ENCODE peak calls at places on chromosomes 6 and 20, in four cellular contexts. D, R, M and H are unnamed samples. For H3K9me3, the result is how much of the 10 kb centered on the place peaks cover.

GRCh38 chr6:37303891-37304503 is 46.1 kb upstream of the TMEM217 start:
- DNase-seq in R (peak), D (no peak), M (no peak), H (no peak)

GRCh38 chr20:34980543-34981213 is 25.0 kb downstream of the MYH7B start:
- DNase-seq in M (no peak), D (no peak), R (no peak), H (no peak)

GRCh38 chr6:46771556-46771955 is 21.6 kb upstream of the MEP1A start:
- DNase-seq in R (no peak), M (no peak), D (no peak), H (no peak)

GRCh38 chr6:41707565-41708200 is 27.7 kb downstream of the TFEB start:
- DNase-seq in M (no peak), D (no peak), R (no peak), H (no peak)

GRCh38 chr6:126743051-126743450 is 375.4 kb upstream of the RSPO3 start:
- DNase-seq in R (no peak), M (no peak), D (no peak), H (no peak)

GRCh38 chr6:158481612-158482473 is 78.0 kb upstream of the TMEM181 start:
- DNase-seq in R (no peak), M (no peak), D (no peak), H (no peak)

GRCh38 chr6:143974089-143974488 is 34.0 kb downstream of the PLAGL1 start:
- DNase-seq in M (no peak), D (no peak), R (no peak), H (no peak)

GRCh38 chr6:118808794-118809668 is 84.9 kb upstream of the ASF1A start:
- DNase-seq in M (no peak), D (no peak), R (no peak), H (no peak)

GRCh38 chr6:44977406-44977740 is 350.8 kb upstream of the RUNX2 start:
- DNase-seq in D (no peak), M (peak), R (no peak), H (no peak)

GRCh38 chr20:32098786-32099185 is 10.7 kb upstream of the TM9SF4 start:
- DNase-seq in R (no peak), M (no peak), D (no peak), H (no peak)

GRCh38 chr6:34462561-34462971 is 3.3 kb upstream of the PACSIN1 start:
- DNase-seq in M (no peak), R (no peak), D (no peak), H (no peak)

GRCh38 chr6:73521351-73522254 is 771 bp upstream of the EEF1A1 start:
- DNase-seq in D (no peak), R (peak), M (no peak), H (peak)

GRCh38 chr6:3194535-3195376 is 32.7 kb downstream of the TUBB2B start:
- DNase-seq in D (no peak), M (no peak), R (no peak), H (no peak)

GRCh38 chr6:94130458-94130857 is 711.1 kb upstream of the EPHA7 start:
- DNase-seq in D (no peak), R (no peak), M (no peak), H (no peak)

GRCh38 chr6:169950558-169950957 is 199.1 kb downstream of the ERMARD start:
- DNase-seq in R (no peak), D (no peak), M (no peak), H (no peak)

GRCh38 chr6:37725967-37726366 is 28.3 kb upstream of the MDGA1 start:
- DNase-seq in R (no peak), M (no peak), D (no peak), H (no peak)

GRCh38 chr20:21101453-21102251 is 4.5 kb downstream of the LINC00237 start:
- DNase-seq in D (no peak), R (no peak), M (no peak), H (no peak)

GRCh38 chr20:18412202-18412901 is 54.5 kb downstream of the DZANK1 start:
- DNase-seq in R (no peak), D (no peak), M (no peak), H (no peak)

GRCh38 chr20:63217706-63218105 is 1.8 kb upstream of the YTHDF1 start:
- DNase-seq in R (no peak), M (no peak), D (no peak), H (no peak)

GRCh38 chr6:93120154-93120742 is 299.1 kb downstream of the EPHA7 start:
- DNase-seq in M (no peak), D (no peak), R (no peak), H (no peak)

GRCh38 chr6:44795326-44795725 is 407.8 kb downstream of the CDC5L start:
- DNase-seq in D (no peak), M (no peak), R (no peak), H (no peak)

GRCh38 chr20:49964964-49965780 is 17.6 kb upstream of the SNAI1 start:
- DNase-seq in R (no peak), D (no peak), M (no peak), H (no peak)

GRCh38 chr20:5928831-5929715 is 21.3 kb downstream of the TRMT6 start:
- DNase-seq in D (no peak), M (no peak), R (no peak), H (no peak)

GRCh38 chr6:42322676-42323075 is 105.0 kb upstream of the MRPS10 start:
- DNase-seq in D (no peak), M (no peak), R (no peak), H (no peak)

GRCh38 chr6:37822851-37823682 is 3.5 kb downstream of the ZFAND3 start:
- DNase-seq in D (no peak), R (no peak), M (peak), H (no peak)

GRCh38 chr20:32481311-32482103 is 103.6 kb downstream of the NOL4L start:
- DNase-seq in M (no peak), R (no peak), D (no peak), H (no peak)

GRCh38 chr6:44298055-44298803 is 14.9 kb downstream of the AARS2 start:
- DNase-seq in D (no peak), M (no peak), R (no peak), H (no peak)

GRCh38 chr6:33080127-33081089 is 4.6 kb downstream of the HLA-DPB1 start:
- DNase-seq in M (no peak), R (peak), D (no peak), H (no peak)

GRCh38 chr20:46651091-46651962 is at the start of gene SLC13A3:
- DNase-seq in D (no peak), R (no peak), M (no peak), H (no peak)

GRCh38 chr6:56040875-56041274 is 165.5 kb upstream of the BMP5 start:
- DNase-seq in R (no peak), M (no peak), D (no peak), H (no peak)

GRCh38 chr20:19688031-19688806 is 69.8 kb upstream of the RIN2 start:
- DNase-seq in R (peak), M (no peak), D (no peak), H (no peak)

GRCh38 chr20:34364013-34364382 is 925 bp downstream of the ITCH start:
- DNase-seq in D (no peak), R (peak), M (no peak), H (no peak)

GRCh38 chr20:21767200-21767738 is 61.8 kb downstream of the PAX1 start:
- DNase-seq in R (no peak), D (no peak), M (no peak), H (no peak)

GRCh38 chr6:22605736-22606135 is 36.4 kb downstream of the HDGFL1 start:
- DNase-seq in M (no peak), R (no peak), D (no peak), H (no peak)
- H3K9me3 ChIP-seq in M (under half), R (under half), D (under half), H (under half)

DNA sequence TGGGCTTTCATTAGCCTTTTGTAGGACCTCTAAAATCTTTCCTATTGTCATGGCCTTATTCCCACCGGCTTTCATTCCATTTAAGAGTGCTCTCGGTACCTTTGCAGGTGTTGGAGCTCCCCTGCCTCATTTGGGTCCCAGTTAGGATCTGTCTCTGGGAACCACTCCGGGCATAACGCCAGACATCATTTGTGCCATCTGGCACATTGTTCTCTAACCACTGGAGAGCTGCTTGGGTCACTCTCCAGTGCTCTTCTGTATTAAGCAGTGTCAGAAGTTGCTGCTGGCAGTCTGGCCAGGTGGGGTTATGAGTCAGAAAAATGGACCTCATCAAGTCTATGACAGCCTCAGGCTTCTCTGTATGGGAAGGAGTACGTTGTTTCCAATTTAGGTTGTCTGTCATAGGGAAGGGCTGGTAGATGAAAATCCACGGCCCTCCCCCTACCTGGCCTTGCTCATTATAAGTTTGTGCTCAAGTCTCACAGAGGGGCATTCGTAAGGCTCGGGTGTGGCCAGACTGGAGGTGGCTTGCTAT is 62.9 kb upstream of the MOCS1 start:
- DNase-seq in R (no peak), D (no peak), M (no peak), H (no peak)
- H3K9me3 ChIP-seq in R (under half), D (under half), M (under half), H (under half)

GRCh38 chr6:1988843-1989242 is 256.6 kb downstream of the GMDS start:
- DNase-seq in R (no peak), D (no peak), M (no peak), H (no peak)

GRCh38 chr6:1986454-1987243 is 258.8 kb downstream of the GMDS start:
- DNase-seq in M (no peak), R (no peak), D (no peak), H (no peak)

GRCh38 chr6:1983850-1984249 is 261.6 kb downstream of the GMDS start:
- DNase-seq in D (no peak), M (no peak), R (no peak), H (no peak)

GRCh38 chr6:1987640-1988039 is 257.8 kb downstream of the GMDS start:
- DNase-seq in R (no peak), D (no peak), M (no peak), H (no peak)

DNA sequence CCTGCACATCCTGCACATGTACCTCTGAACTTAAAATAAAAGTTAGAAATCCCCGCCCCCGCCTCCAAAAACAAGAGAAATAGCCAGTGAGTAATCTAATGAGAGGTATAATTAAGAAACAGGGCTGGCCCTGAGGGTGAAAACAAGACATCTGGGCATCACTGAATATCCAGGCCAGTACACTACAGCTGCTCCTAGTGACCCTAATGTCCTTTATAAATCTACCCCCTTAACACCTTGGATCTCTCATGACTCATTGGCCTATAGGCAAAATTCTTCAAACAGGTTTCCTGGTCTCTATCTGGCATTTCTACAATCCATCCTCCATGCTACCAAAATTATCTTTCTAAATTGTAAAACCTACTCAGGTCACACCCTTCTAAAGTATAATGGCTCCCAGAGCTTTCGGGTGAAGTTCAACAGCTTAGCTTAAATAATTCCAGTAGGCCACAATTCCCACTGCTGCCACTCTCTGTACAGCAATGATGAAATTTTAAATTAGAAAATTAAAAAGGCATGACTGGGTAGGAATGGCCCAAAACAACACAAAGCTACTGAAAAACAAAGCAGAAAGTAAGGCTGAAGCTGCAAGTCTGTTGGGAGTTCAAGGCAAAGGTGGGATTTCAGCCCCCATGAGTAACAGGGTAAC is 260.9 kb downstream of the GMDS start:
- DNase-seq in M (no peak), D (no peak), R (no peak), H (no peak)
- H3K9me3 ChIP-seq in M (under half), D (under half), R (under half), H (under half)

GRCh38 chr6:168397011-168397410 is 44.0 kb upstream of the SMOC2 start:
- DNase-seq in R (no peak), D (no peak), M (no peak), H (no peak)

GRCh38 chr6:168400044-168400443 is 40.9 kb upstream of the SMOC2 start:
- DNase-seq in D (no peak), R (peak), M (no peak), H (no peak)

GRCh38 chr6:168394606-168395005 is 46.4 kb upstream of the SMOC2 start:
- DNase-seq in M (no peak), D (no peak), R (no peak), H (no peak)

GRCh38 chr6:168393126-168393870 is 47.7 kb upstream of the SMOC2 start:
- DNase-seq in D (no peak), M (no peak), R (no peak), H (no peak)

GRCh38 chr6:168395983-168396382 is 45.0 kb upstream of the SMOC2 start:
- DNase-seq in M (no peak), D (no peak), R (no peak), H (no peak)
- H3K9me3 ChIP-seq in M (under half), D (under half), R (under half), H (under half)

DNA sequence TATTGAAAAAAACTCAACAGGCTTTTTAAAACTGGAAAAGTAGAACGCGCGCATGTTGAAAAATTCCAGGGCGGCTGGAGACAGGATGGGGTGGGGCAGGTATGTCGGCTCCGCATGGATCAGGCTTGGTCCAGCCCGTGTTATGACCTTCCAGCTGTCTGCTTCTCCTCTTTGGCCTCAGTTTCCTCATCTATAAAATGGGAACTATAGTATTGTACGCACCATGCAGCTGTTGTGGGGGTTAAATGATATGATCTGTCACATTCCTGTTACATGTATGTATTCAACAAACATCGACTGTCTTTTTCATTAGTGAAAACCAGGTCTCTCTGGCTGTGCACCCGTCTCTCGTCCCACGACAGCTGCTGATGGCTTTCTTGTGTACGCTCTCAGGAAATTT is 18.8 kb downstream of the PHACTR3 start:
- DNase-seq in D (no peak), M (no peak), R (no peak), H (no peak)
- H3K9me3 ChIP-seq in D (under half), M (under half), R (under half), H (under half)

DNA sequence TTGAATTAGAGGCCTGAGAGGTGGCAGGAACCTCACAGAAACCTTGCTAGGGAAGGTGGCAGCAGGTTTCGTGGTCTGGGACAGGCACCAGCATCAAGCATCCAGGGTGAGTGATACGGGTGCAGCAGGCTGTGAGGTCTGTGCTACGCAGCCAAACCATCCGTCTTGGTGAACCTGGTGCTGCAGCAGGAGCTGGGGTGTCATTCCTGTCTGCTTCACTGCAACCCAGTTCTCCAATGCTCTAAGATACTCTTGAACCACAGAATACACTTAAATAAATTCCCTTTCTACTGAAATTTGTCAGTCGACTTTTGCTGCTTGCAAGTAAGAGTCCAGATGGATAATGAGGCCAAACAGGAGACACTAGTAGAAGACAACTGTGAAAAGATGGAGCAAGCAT is 9.7 kb upstream of the CBLN4 start:
- DNase-seq in R (no peak), M (no peak), D (no peak), H (no peak)
- H3K9me3 ChIP-seq in R (under half), M (under half), D (under half), H (under half)

GRCh38 chr6:167566711-167567141 is 241.8 kb downstream of the TTLL2 start:
- DNase-seq in D (no peak), R (no peak), M (no peak), H (no peak)
- H3K9me3 ChIP-seq in D (under half), R (under half), M (under half), H (under half)

DNA sequence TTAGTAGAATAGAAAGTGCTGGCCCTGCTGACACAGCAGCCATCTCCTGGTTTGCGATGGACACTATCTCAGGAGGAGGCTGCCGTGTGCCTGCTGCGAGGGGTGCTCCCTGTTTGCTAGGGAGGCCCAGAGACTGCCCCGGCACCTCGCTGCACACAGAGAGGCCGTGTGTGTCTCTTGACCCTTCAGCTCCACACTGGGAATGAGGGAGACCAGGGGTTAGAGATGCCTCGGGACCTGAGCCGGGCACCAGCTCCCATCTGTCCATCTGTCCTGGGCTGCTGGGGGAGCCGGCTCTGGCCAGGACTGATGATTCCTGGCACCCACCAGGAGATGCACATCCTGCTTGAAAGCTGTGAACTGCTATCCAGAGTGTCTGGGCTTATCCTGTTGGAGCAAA is 18.2 kb downstream of the PHACTR3 start:
- DNase-seq in M (no peak), D (no peak), R (no peak), H (no peak)
- H3K9me3 ChIP-seq in M (under half), D (under half), R (under half), H (under half)

DNA sequence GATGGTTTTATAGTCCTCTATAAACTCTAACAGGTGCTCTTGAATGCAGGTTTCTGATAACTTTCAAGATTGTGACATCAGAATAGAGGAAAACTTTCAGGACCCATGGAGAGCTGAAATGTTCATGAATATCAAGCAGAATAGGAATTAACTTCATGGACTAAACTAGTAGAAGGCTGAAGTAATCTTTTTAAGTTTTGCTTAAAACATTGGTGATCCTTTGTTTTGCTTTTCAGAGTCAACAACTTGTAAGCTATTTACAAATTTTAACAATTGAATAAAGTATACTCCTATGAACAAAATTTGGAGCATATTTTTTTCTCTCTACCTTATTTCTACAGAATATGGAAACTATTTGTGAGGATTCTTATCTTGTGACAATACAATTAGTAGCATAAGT is 25.2 kb upstream of the GOPC start:
- DNase-seq in R (no peak), D (no peak), M (no peak), H (no peak)
- H3K9me3 ChIP-seq in R (under half), D (under half), M (under half), H (under half)

DNA sequence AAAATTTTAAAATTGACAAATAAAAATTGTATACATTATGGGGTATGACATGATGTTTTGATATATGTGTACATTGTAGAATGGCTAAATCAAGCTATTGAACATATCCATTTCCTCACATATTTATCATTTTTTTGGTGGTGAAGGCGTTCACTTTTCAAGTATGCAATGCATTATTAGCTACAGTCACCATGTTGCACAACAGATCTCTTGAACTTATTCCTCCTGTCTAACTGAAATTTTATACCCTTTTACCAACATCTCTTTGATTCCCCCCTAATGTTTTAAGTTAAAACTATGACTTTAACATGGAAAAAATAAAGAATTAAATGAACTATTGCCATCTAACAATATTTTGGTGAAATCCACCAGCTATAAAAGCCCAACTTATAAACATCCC is 65.2 kb upstream of the UST start:
- DNase-seq in M (no peak), D (no peak), R (no peak), H (no peak)
- H3K9me3 ChIP-seq in M (under half), D (under half), R (under half), H (under half)